ENCODE peak calls at places on chromosomes 13 and 19, in ten cellular contexts. M, H, B, E, L, P, Z, G, V and Q are unnamed samples.

GRCh38 chr19:29524201-29524911 is 1.4 kb upstream of the VSTM2B start:
- DNase-seq in M (peak), H (no peak), B (no peak), E (no peak), L (no peak), P (no peak), Z (no peak), G (no peak), V (no peak), Q (no peak)

GRCh38 chr13:99908129-99908805 is 63.3 kb downstream of the ZIC5 start:
- DNase-seq in M (no peak), H (no peak), B (peak), E (no peak), L (no peak), P (no peak), Z (no peak), G (no peak), V (no peak), Q (no peak)

GRCh38 chr13:37127706-37128241 is 22.3 kb upstream of the CSNK1A1L start:
- DNase-seq in M (no peak), H (peak), B (peak), E (peak), L (no peak), P (no peak), Z (peak), G (no peak), V (peak), Q (no peak)

GRCh38 chr13:113532156-113532806 is 41.8 kb upstream of the DCUN1D2 start:
- DNase-seq in M (no peak), H (no peak), B (peak), E (no peak), L (peak), P (no peak), Z (no peak), G (no peak), V (peak), Q (no peak)

GRCh38 chr19:40302224-40303011 is 17.3 kb upstream of the AKT2 start:
- DNase-seq in M (no peak), H (no peak), B (no peak), E (no peak), L (no peak), P (no peak), Z (no peak), G (no peak), V (no peak), Q (no peak)

GRCh38 chr19:55702131-55702627 is 27.2 kb downstream of the EPN1 start:
- DNase-seq in M (no peak), H (no peak), B (peak), E (no peak), L (no peak), P (no peak), Z (no peak), G (no peak), V (no peak), Q (peak)

GRCh38 chr19:4962085-4962619 is 6.8 kb upstream of the KDM4B start:
- DNase-seq in M (no peak), H (no peak), B (no peak), E (no peak), L (no peak), P (no peak), Z (no peak), G (no peak), V (no peak), Q (no peak)

GRCh38 chr19:45769821-45770191 is 754 bp upstream of the SIX5 start:
- DNase-seq in M (peak), H (no peak), B (peak), E (peak), L (no peak), P (peak), Z (peak), G (no peak), V (peak), Q (no peak)

GRCh38 chr13:32639502-32640105 is 53.4 kb downstream of the PDS5B start:
- DNase-seq in M (peak), H (peak), B (peak), E (peak), L (peak), P (peak), Z (peak), G (peak), V (peak), Q (no peak)

GRCh38 chr19:19202707-19203011 is 555 bp downstream of the NR2C2AP start:
- DNase-seq in M (no peak), H (no peak), B (no peak), E (no peak), L (no peak), P (no peak), Z (peak), G (no peak), V (peak), Q (no peak)

GRCh38 chr19:32933571-32933970 is 38.2 kb downstream of the CEP89 start:
- DNase-seq in M (no peak), H (no peak), B (no peak), E (no peak), L (no peak), P (no peak), Z (no peak), G (no peak), V (no peak), Q (no peak)

GRCh38 chr19:18112989-18113478 is 15.5 kb downstream of the MAST3 start:
- DNase-seq in M (peak), H (peak), B (peak), E (peak), L (peak), P (peak), Z (peak), G (peak), V (peak), Q (peak)

GRCh38 chr19:35986664-35987570 is 8.1 kb upstream of the SDHAF1 start:
- DNase-seq in M (peak), H (peak), B (no peak), E (no peak), L (no peak), P (no peak), Z (peak), G (no peak), V (no peak), Q (no peak)

GRCh38 chr19:34974631-34975030 is 10.6 kb upstream of the ZNF792 start:
- DNase-seq in M (no peak), H (no peak), B (peak), E (no peak), L (no peak), P (no peak), Z (no peak), G (no peak), V (no peak), Q (no peak)

GRCh38 chr19:1619094-1619439 is 13.8 kb upstream of the UQCR11 start:
- DNase-seq in M (no peak), H (no peak), B (no peak), E (no peak), L (no peak), P (no peak), Z (no peak), G (no peak), V (no peak), Q (no peak)

GRCh38 chr19:40523322-40524047 is 53.2 kb upstream of the SHKBP1 start:
- DNase-seq in M (peak), H (peak), B (peak), E (peak), L (peak), P (peak), Z (peak), G (no peak), V (peak), Q (peak)

GRCh38 chr13:74289861-74290260 is 155.7 kb upstream of the KLF12 start:
- DNase-seq in M (no peak), H (no peak), B (no peak), E (no peak), L (no peak), P (no peak), Z (no peak), G (no peak), V (no peak), Q (no peak)

GRCh38 chr13:69950160-69950559 is 157.5 kb upstream of the ATXN8OS start:
- DNase-seq in M (no peak), H (no peak), B (no peak), E (no peak), L (peak), P (no peak), Z (no peak), G (no peak), V (no peak), Q (no peak)

GRCh38 chr13:112253631-112254030 is 122.5 kb upstream of the SPACA7 start:
- DNase-seq in M (no peak), H (no peak), B (no peak), E (no peak), L (no peak), P (no peak), Z (no peak), G (no peak), V (no peak), Q (no peak)

GRCh38 chr19:50803633-50804419 is 13.6 kb downstream of the ACP4 start:
- DNase-seq in M (peak), H (no peak), B (peak), E (no peak), L (no peak), P (peak), Z (peak), G (no peak), V (peak), Q (no peak)

GRCh38 chr19:49801966-49802661 is 11.0 kb downstream of the FUZ start:
- DNase-seq in M (peak), H (peak), B (peak), E (peak), L (peak), P (no peak), Z (peak), G (no peak), V (peak), Q (no peak)

GRCh38 chr13:64289702-64290101 is 2874.1 kb upstream of the PCDH20 start:
- DNase-seq in M (no peak), H (no peak), B (no peak), E (no peak), L (peak), P (no peak), Z (no peak), G (no peak), V (no peak), Q (no peak)

GRCh38 chr13:75787249-75787940 is 151.3 kb downstream of the LMO7 start:
- DNase-seq in M (no peak), H (peak), B (peak), E (peak), L (peak), P (no peak), Z (peak), G (no peak), V (peak), Q (no peak)

GRCh38 chr13:75372517-75372916 is 109.5 kb downstream of the TBC1D4 start:
- DNase-seq in M (no peak), H (peak), B (peak), E (peak), L (peak), P (no peak), Z (peak), G (no peak), V (peak), Q (no peak)

GRCh38 chr19:18165794-18166544 is 7.6 kb upstream of the IFI30 start:
- DNase-seq in M (no peak), H (no peak), B (no peak), E (no peak), L (no peak), P (no peak), Z (no peak), G (no peak), V (no peak), Q (no peak)

GRCh38 chr19:8194528-8195275 is 14.5 kb upstream of the CERS4 start:
- DNase-seq in M (no peak), H (no peak), B (no peak), E (no peak), L (no peak), P (peak), Z (no peak), G (peak), V (no peak), Q (no peak)

GRCh38 chr19:46967578-46968018 is 52.0 kb upstream of the NPAS1 start:
- DNase-seq in M (peak), H (no peak), B (peak), E (no peak), L (peak), P (peak), Z (no peak), G (no peak), V (no peak), Q (no peak)

GRCh38 chr13:28067526-28067925 is 32.9 kb downstream of the FLT3 start:
- DNase-seq in M (no peak), H (no peak), B (no peak), E (no peak), L (no peak), P (no peak), Z (no peak), G (no peak), V (no peak), Q (no peak)

GRCh38 chr13:44197791-44198770 is 175.5 kb upstream of the SERP2 start:
- DNase-seq in M (no peak), H (peak), B (peak), E (peak), L (no peak), P (no peak), Z (peak), G (no peak), V (peak), Q (no peak)

GRCh38 chr13:27924529-27925141 is 4.8 kb downstream of the PDX1 start:
- DNase-seq in M (peak), H (no peak), B (no peak), E (no peak), L (no peak), P (no peak), Z (no peak), G (no peak), V (no peak), Q (no peak)